ENCODE peak calls at places on chromosomes 2 and 18, in eight cellular contexts. W, A, L, J, O, G, T and E are unnamed samples. For H3K4me1, the result is how much of the 10 kb centered on the place peaks cover.

GRCh38 chr2:232653441-232653840 is 20.0 kb downstream of the EFHD1 start:
- DNase-seq in W (peak), A (no peak), L (no peak), J (no peak), O (no peak), G (no peak), T (no peak), E (no peak)

GRCh38 chr2:6637329-6637728 is 228.4 kb downstream of the CMPK2 start:
- DNase-seq in W (no peak), A (no peak), L (no peak), J (no peak), O (no peak), G (no peak), T (no peak), E (no peak)

GRCh38 chr2:10271509-10271908 is 31.2 kb upstream of the HPCAL1 start:
- DNase-seq in W (no peak), A (no peak), L (no peak), J (no peak), O (no peak), G (no peak), T (no peak), E (no peak)

GRCh38 chr2:173441222-173441621 is 86.5 kb downstream of the CDCA7 start:
- DNase-seq in W (no peak), A (no peak), L (no peak), J (peak), O (peak), G (no peak), T (no peak), E (no peak)

GRCh38 chr2:223100061-223100511 is 48.1 kb downstream of the KCNE4 start:
- DNase-seq in W (no peak), A (no peak), L (peak), J (peak), O (peak), G (peak), T (no peak), E (no peak)

GRCh38 chr18:28178720-28179119 is 1.8 kb upstream of the CDH2 start:
- DNase-seq in W (no peak), A (no peak), L (no peak), J (no peak), O (peak), G (no peak), T (no peak), E (no peak)

GRCh38 chr2:137208361-137208973 is 443.1 kb downstream of the THSD7B start:
- DNase-seq in W (no peak), A (no peak), L (no peak), J (peak), O (no peak), G (no peak), T (no peak), E (no peak)

GRCh38 chr2:102313025-102313424 is 1.7 kb downstream of the IL1RL1 start:
- DNase-seq in W (no peak), A (no peak), L (no peak), J (peak), O (peak), G (no peak), T (no peak), E (no peak)

GRCh38 chr2:103183061-103183460 is 421.2 kb downstream of the TMEM182 start:
- DNase-seq in W (no peak), A (no peak), L (no peak), J (no peak), O (no peak), G (no peak), T (no peak), E (no peak)

GRCh38 chr2:183458450-183458849 is 334.2 kb downstream of the NUP35 start:
- DNase-seq in W (no peak), A (no peak), L (no peak), J (no peak), O (no peak), G (no peak), T (no peak), E (no peak)

GRCh38 chr2:229921101-229921891 is 513 bp downstream of the TRIP12 start:
- DNase-seq in W (peak), A (peak), L (peak), J (peak), O (peak), G (peak), T (peak), E (no peak)

GRCh38 chr2:101989740-101990460 is 1.9 kb upstream of the IL1R2 start:
- DNase-seq in W (no peak), A (no peak), L (no peak), J (no peak), O (no peak), G (no peak), T (no peak), E (no peak)

GRCh38 chr2:68715353-68716041 is 19.1 kb upstream of the ARHGAP25 start:
- DNase-seq in W (peak), A (peak), L (peak), J (peak), O (peak), G (peak), T (no peak), E (no peak)

GRCh38 chr2:26938399-26938798 is 32.0 kb upstream of the MAPRE3 start:
- DNase-seq in W (no peak), A (no peak), L (no peak), J (no peak), O (no peak), G (no peak), T (no peak), E (no peak)

GRCh38 chr18:23689031-23689615 is at the start of gene LAMA3:
- DNase-seq in W (peak), A (peak), L (peak), J (peak), O (peak), G (peak), T (no peak), E (no peak)

GRCh38 chr2:219664041-219664440 is 36.6 kb downstream of the SLC4A3 start:
- DNase-seq in W (no peak), A (no peak), L (no peak), J (no peak), O (no peak), G (no peak), T (no peak), E (no peak)

GRCh38 chr2:239819091-239819973 is 205.8 kb downstream of the NDUFA10 start:
- DNase-seq in W (no peak), A (peak), L (no peak), J (no peak), O (no peak), G (no peak), T (peak), E (peak)

GRCh38 chr2:12803616-12804015 is 86.9 kb downstream of the TRIB2 start:
- DNase-seq in W (no peak), A (no peak), L (no peak), J (no peak), O (no peak), G (no peak), T (no peak), E (no peak)

GRCh38 chr2:222440670-222441422 is 16.5 kb downstream of the SGPP2 start:
- DNase-seq in W (no peak), A (no peak), L (no peak), J (peak), O (peak), G (no peak), T (no peak), E (peak)

GRCh38 chr2:39228413-39229209 is 15.2 kb downstream of the CDKL4 start:
- DNase-seq in W (peak), A (no peak), L (no peak), J (peak), O (no peak), G (no peak), T (no peak), E (no peak)

GRCh38 chr2:84946204-84947009 is 24.6 kb upstream of the KCMF1 start:
- DNase-seq in W (no peak), A (peak), L (no peak), J (peak), O (peak), G (no peak), T (no peak), E (no peak)

GRCh38 chr18:56168049-56168781 is 470.2 kb downstream of the TXNL1 start:
- DNase-seq in W (peak), A (no peak), L (no peak), J (peak), O (peak), G (no peak), T (no peak), E (no peak)

GRCh38 chr18:21096760-21097159 is 14.9 kb downstream of the ROCK1 start:
- DNase-seq in W (no peak), A (no peak), L (no peak), J (no peak), O (no peak), G (no peak), T (no peak), E (no peak)

GRCh38 chr2:50492452-50492851 is 539.5 kb downstream of the NRXN1 start:
- DNase-seq in W (peak), A (peak), L (no peak), J (peak), O (peak), G (no peak), T (no peak), E (no peak)

GRCh38 chr2:177242136-177242987 is 22.2 kb downstream of the NFE2L2 start:
- DNase-seq in W (no peak), A (no peak), L (no peak), J (peak), O (peak), G (no peak), T (no peak), E (no peak)

GRCh38 chr2:241136191-241136590 is 13.1 kb downstream of the PASK start:
- DNase-seq in W (no peak), A (no peak), L (no peak), J (no peak), O (no peak), G (no peak), T (no peak), E (no peak)

GRCh38 chr2:105969552-105969951 is 224.5 kb downstream of the UXS1 start:
- DNase-seq in W (peak), A (no peak), L (no peak), J (peak), O (no peak), G (no peak), T (no peak), E (no peak)

GRCh38 chr2:4653989-4654388 is 950.6 kb downstream of the DCDC2C start:
- DNase-seq in W (no peak), A (no peak), L (no peak), J (no peak), O (no peak), G (no peak), T (no peak), E (no peak)

GRCh38 chr2:235605306-235605998 is 111.6 kb downstream of the AGAP1 start:
- DNase-seq in W (peak), A (peak), L (peak), J (peak), O (peak), G (peak), T (peak), E (peak)

GRCh38 chr2:146321175-146321574 is 1523.7 kb upstream of the ACVR2A start:
- DNase-seq in W (peak), A (no peak), L (no peak), J (peak), O (peak), G (no peak), T (no peak), E (no peak)

GRCh38 chr2:225033440-225034390 is 8.6 kb downstream of the DOCK10 start:
- DNase-seq in W (no peak), A (no peak), L (no peak), J (no peak), O (no peak), G (no peak), T (no peak), E (no peak)

GRCh38 chr2:161570424-161571050 is 53.7 kb upstream of the SLC4A10 start:
- DNase-seq in W (peak), A (no peak), L (no peak), J (no peak), O (no peak), G (no peak), T (no peak), E (no peak)

GRCh38 chr18:79397830-79398761 is 2.4 kb downstream of the NFATC1 start:
- DNase-seq in W (no peak), A (no peak), L (peak), J (no peak), O (no peak), G (peak), T (no peak), E (no peak)

GRCh38 chr18:3051718-3052410 is 38.9 kb upstream of the LPIN2 start:
- DNase-seq in W (no peak), A (peak), L (no peak), J (no peak), O (no peak), G (no peak), T (no peak), E (no peak)

GRCh38 chr2:171800639-171801038 is 93.4 kb downstream of the SLC25A12 start:
- DNase-seq in W (no peak), A (no peak), L (no peak), J (no peak), O (peak), G (no peak), T (no peak), E (no peak)

GRCh38 chr2:222828572-222828971 is 32.3 kb upstream of the ACSL3 start:
- DNase-seq in W (no peak), A (no peak), L (no peak), J (no peak), O (no peak), G (no peak), T (no peak), E (no peak)

GRCh38 chr2:201471732-201472395 is 20.3 kb downstream of the STRADB start:
- DNase-seq in W (no peak), A (no peak), L (no peak), J (peak), O (peak), G (no peak), T (no peak), E (no peak)

GRCh38 chr2:156562136-156562535 is 126.0 kb downstream of the GPD2 start:
- DNase-seq in W (no peak), A (no peak), L (no peak), J (no peak), O (no peak), G (no peak), T (no peak), E (no peak)

GRCh38 chr2:219109468-219109867 is 48.7 kb upstream of the IHH start:
- DNase-seq in W (peak), A (peak), L (no peak), J (no peak), O (no peak), G (peak), T (no peak), E (no peak)

GRCh38 chr18:46171331-46171730 is 67.1 kb downstream of the HAUS1 start:
- DNase-seq in W (no peak), A (no peak), L (no peak), J (no peak), O (no peak), G (no peak), T (no peak), E (no peak)

GRCh38 chr18:46179306-46179705 is 75.1 kb downstream of the HAUS1 start:
- DNase-seq in W (no peak), A (no peak), L (no peak), J (no peak), O (no peak), G (no peak), T (no peak), E (no peak)

GRCh38 chr18:46173393-46174316 is 69.5 kb downstream of the HAUS1 start:
- DNase-seq in W (peak), A (peak), L (peak), J (peak), O (peak), G (peak), T (peak), E (no peak)

GRCh38 chr18:46169464-46169941 is 65.3 kb downstream of the HAUS1 start:
- DNase-seq in W (no peak), A (no peak), L (no peak), J (peak), O (peak), G (no peak), T (no peak), E (no peak)

GRCh38 chr18:46174317-46175039 is 70.3 kb downstream of the HAUS1 start:
- DNase-seq in W (peak), A (peak), L (peak), J (peak), O (peak), G (peak), T (no peak), E (no peak)
- TF ChIP-seq CTCF in W (no peak), A (no peak), L (no peak), J (peak), O (peak), G (no peak), T (no peak), E (no peak)

GRCh38 chr2:197281421-197281820 is 29.2 kb downstream of the ANKRD44 start:
- DNase-seq in W (no peak), A (no peak), L (no peak), J (no peak), O (no peak), G (no peak), T (no peak), E (no peak)
- H3K4me1 ChIP-seq in W (under half), A (under half), L (under half), J (under half), O (under half), G (under half), T (under half), E (under half)

DNA sequence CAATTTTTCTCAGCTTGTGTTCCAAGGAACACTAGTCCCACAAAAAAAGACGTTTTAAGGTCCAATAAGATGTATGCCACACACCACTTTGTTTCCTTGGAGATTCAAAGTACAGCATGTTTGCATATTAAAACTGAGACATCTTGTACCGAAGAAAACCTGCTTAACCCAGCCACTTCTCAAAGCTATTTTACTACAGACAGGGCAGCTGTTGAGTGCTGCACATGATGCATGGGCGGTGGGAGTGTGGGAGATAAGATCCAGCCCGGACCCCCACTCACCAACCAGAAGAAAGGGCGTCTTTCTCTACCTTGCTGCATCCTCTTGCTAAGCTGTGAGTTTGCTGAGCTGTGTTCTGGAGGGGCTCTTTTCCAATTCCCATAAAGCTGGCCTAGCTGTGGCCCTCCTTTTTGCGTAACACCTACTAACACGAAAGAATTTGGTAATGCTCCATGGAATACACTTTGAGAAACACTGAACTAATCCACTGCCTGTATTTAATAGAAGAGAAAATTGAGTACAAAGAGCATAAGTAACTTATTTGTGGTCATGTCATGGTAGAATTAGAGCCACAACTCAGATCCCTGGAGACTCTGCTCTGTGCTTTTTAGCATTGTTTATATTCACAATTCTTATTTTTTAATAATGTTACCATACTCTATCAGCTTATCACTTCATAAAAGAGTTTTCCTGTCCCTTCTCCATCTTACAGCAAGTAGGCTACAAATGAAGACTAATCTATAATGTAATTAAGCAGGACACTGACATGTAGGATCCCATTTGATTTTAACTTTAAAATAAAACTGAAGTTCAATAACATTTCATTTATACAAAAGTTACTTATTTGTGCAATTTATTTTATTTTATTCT is 90.0 kb downstream of the PLEKHM3 start:
- DNase-seq in W (no peak), A (no peak), L (no peak), J (peak), O (no peak), G (no peak), T (no peak), E (no peak)
- H3K27ac ChIP-seq in W (peak), A (no peak), L (no peak), J (no peak), O (no peak), G (peak), T (peak), E (no peak)

DNA sequence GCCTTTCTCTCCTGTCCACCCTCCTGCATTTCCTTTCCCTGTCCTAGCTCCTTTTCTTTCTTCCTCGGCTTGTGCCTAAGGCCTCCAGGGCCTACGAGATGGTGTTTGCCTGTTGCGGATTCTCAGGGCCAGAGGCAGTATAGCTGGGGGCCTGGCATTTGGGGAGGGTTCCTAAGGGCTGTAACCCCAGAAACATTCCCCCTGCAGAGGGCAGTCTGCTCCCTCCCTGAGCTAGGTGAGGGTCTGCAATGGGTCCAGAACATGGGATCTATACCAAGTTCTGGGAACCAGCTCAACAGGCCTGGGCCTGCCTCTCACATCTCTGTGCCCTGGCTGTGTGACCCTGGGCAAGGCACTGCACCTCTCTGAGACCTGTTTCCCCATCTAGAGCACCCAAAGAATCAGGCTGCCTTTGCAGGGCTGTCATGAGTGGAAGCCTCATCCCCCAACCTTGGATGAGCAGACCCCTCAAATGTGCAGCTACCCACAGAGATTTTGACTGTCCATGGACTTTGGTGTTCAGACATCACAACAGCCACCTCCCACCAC is 97.5 kb downstream of the GLI2 start:
- DNase-seq in W (no peak), A (no peak), L (peak), J (no peak), O (no peak), G (peak), T (no peak), E (no peak)
- TF ChIP-seq CTCF in W (peak), A (no peak), L (no peak), J (peak), O (no peak), G (no peak), T (no peak), E (no peak)